ENCODE peak calls at places on chromosomes 7 and 10, in five cellular contexts. N is ELR, B is left cardiac atrium, X is fibroblast of the aortic adventitia, Z is AG09309. P is an unnamed sample.

GRCh38 chr10:2980791-2981360 is 86.5 kb upstream of the PFKP start:
- DNase-seq in Z (no peak), X (peak; percentile 25), N (peak; percentile 51), B (no peak), P (peak; percentile 96)

GRCh38 chr7:128840326-128841170 is 10.3 kb downstream of the FLNC start:
- DNase-seq in N (no peak), B (no peak), X (no peak), Z (no peak), P (no peak)

GRCh38 chr10:3926675-3927525 is 141.9 kb upstream of the KLF6 start:
- DNase-seq in B (no peak), N (no peak), Z (peak; percentile 17), X (peak; percentile 90), P (peak; percentile 35)

GRCh38 chr10:100735087-100735344 is 10.4 kb upstream of the PAX2 start:
- DNase-seq in Z (no peak), N (no peak), B (no peak), X (no peak), P (no peak)

GRCh38 chr10:110944997-110945396 is 25.6 kb downstream of the SHOC2 start:
- DNase-seq in N (peak; percentile 14), X (peak; percentile 89), B (no peak), Z (peak; percentile 29), P (peak; percentile 6)

GRCh38 chr7:63925626-63926460 is 72.8 kb upstream of the ZNF722 start:
- DNase-seq in N (no peak), B (peak; percentile 96), X (no peak), Z (peak; percentile 10), P (peak; percentile 94)

GRCh38 chr10:28130267-28130666 is 131.4 kb upstream of the ODAD2 start:
- DNase-seq in Z (peak; percentile 53), X (peak; percentile 33), B (no peak), N (peak; percentile 86), P (peak; percentile 63)

GRCh38 chr7:67453981-67454380 is 457.3 kb downstream of the TYW1 start:
- DNase-seq in Z (no peak), N (no peak), X (no peak), B (no peak), P (no peak)

GRCh38 chr7:20554072-20554471 is 61.4 kb upstream of the ABCB5 start:
- DNase-seq in X (no peak), B (no peak), N (no peak), Z (no peak), P (no peak)

GRCh38 chr7:76065016-76065612 is 17.2 kb downstream of the MDH2 start:
- DNase-seq in B (no peak), X (no peak), N (no peak), Z (no peak), P (no peak)

GRCh38 chr7:154871483-154871882 is 131.4 kb downstream of the PAXIP1 start:
- DNase-seq in X (no peak), B (no peak), N (no peak), Z (no peak), P (no peak)

GRCh38 chr7:94252124-94252523 is 142.6 kb upstream of the COL1A2 start:
- DNase-seq in B (no peak), Z (no peak), N (no peak), X (no peak), P (no peak)

GRCh38 chr7:18535811-18536413 is 40.4 kb downstream of the HDAC9 start:
- DNase-seq in X (no peak), B (no peak), Z (no peak), N (no peak), P (peak; percentile 72)

GRCh38 chr10:29669149-29669548 is 34.4 kb upstream of the SVIL start:
- DNase-seq in X (peak; percentile 86), Z (no peak), N (no peak), B (peak; percentile 71), P (no peak)

P was measured in kidney tubule cell.